ENCODE peak calls at places on chromosome 2, in nine cellular contexts. One of them, this sample, is unnamed.

GRCh38 chr2:38178556-38179419 is 102.8 kb upstream of the CYP1B1 start:
- DNase-seq in kidney glomerular epithelial cell: peak
- DNase-seq in hepatic stellate cell: peak
- DNase-seq in stimulated activated effector memory CD8-positive, alpha-beta T cell treated with anti-CD3 and anti-CD28 coated beads, Interleukin-12 subunit alpha, Interleukin-12 subunit beta, amount 100 ng/mL, for 72 hours: no peak
- DNase-seq in cardiac fibroblast: peak
- DNase-seq in NCI-H1417: no peak
- DNase-seq in C1 segment of cervical spinal cord: no peak
- DNase-seq in anterior cingulate cortex: no peak
- DNase-seq in astrocyte: peak
- DNase-seq in this sample: no peak

GRCh38 chr2:182912518-182912915 is 46.1 kb upstream of the FRZB start:
- DNase-seq in kidney glomerular epithelial cell: no peak
- DNase-seq in hepatic stellate cell: no peak
- DNase-seq in stimulated activated effector memory CD8-positive, alpha-beta T cell treated with anti-CD3 and anti-CD28 coated beads, Interleukin-12 subunit alpha, Interleukin-12 subunit beta, amount 100 ng/mL, for 72 hours: no peak
- DNase-seq in cardiac fibroblast: no peak
- DNase-seq in NCI-H1417: no peak
- DNase-seq in C1 segment of cervical spinal cord: no peak
- DNase-seq in anterior cingulate cortex: no peak
- DNase-seq in astrocyte: no peak
- DNase-seq in this sample: no peak

GRCh38 chr2:219662566-219662965 is 35.1 kb downstream of the SLC4A3 start:
- DNase-seq in kidney glomerular epithelial cell: peak
- DNase-seq in hepatic stellate cell: no peak
- DNase-seq in stimulated activated effector memory CD8-positive, alpha-beta T cell treated with anti-CD3 and anti-CD28 coated beads, Interleukin-12 subunit alpha, Interleukin-12 subunit beta, amount 100 ng/mL, for 72 hours: no peak
- DNase-seq in cardiac fibroblast: no peak
- DNase-seq in NCI-H1417: no peak
- DNase-seq in C1 segment of cervical spinal cord: no peak
- DNase-seq in anterior cingulate cortex: no peak
- DNase-seq in astrocyte: peak
- DNase-seq in this sample: no peak

GRCh38 chr2:121634354-121635307 is 14.6 kb downstream of the CLASP1 start:
- DNase-seq in kidney glomerular epithelial cell: peak
- DNase-seq in hepatic stellate cell: peak
- DNase-seq in stimulated activated effector memory CD8-positive, alpha-beta T cell treated with anti-CD3 and anti-CD28 coated beads, Interleukin-12 subunit alpha, Interleukin-12 subunit beta, amount 100 ng/mL, for 72 hours: no peak
- DNase-seq in cardiac fibroblast: peak
- DNase-seq in NCI-H1417: peak
- DNase-seq in C1 segment of cervical spinal cord: no peak
- DNase-seq in anterior cingulate cortex: no peak
- DNase-seq in astrocyte: peak
- DNase-seq in this sample: no peak

GRCh38 chr2:27494944-27495554 is at the start of gene FNDC4:
- DNase-seq in kidney glomerular epithelial cell: no peak
- DNase-seq in hepatic stellate cell: peak
- DNase-seq in stimulated activated effector memory CD8-positive, alpha-beta T cell treated with anti-CD3 and anti-CD28 coated beads, Interleukin-12 subunit alpha, Interleukin-12 subunit beta, amount 100 ng/mL, for 72 hours: no peak
- DNase-seq in cardiac fibroblast: no peak
- DNase-seq in NCI-H1417: no peak
- DNase-seq in C1 segment of cervical spinal cord: no peak
- DNase-seq in anterior cingulate cortex: no peak
- DNase-seq in astrocyte: no peak
- DNase-seq in this sample: no peak

GRCh38 chr2:8003462-8004075 is 678.3 kb upstream of the ID2 start:
- DNase-seq in kidney glomerular epithelial cell: no peak
- DNase-seq in hepatic stellate cell: peak
- DNase-seq in stimulated activated effector memory CD8-positive, alpha-beta T cell treated with anti-CD3 and anti-CD28 coated beads, Interleukin-12 subunit alpha, Interleukin-12 subunit beta, amount 100 ng/mL, for 72 hours: no peak
- DNase-seq in cardiac fibroblast: peak
- DNase-seq in NCI-H1417: no peak
- DNase-seq in C1 segment of cervical spinal cord: no peak
- DNase-seq in anterior cingulate cortex: no peak
- DNase-seq in astrocyte: peak
- DNase-seq in this sample: no peak

GRCh38 chr2:233021771-233022170 is 8.7 kb upstream of the NGEF start:
- DNase-seq in kidney glomerular epithelial cell: no peak
- DNase-seq in hepatic stellate cell: no peak
- DNase-seq in stimulated activated effector memory CD8-positive, alpha-beta T cell treated with anti-CD3 and anti-CD28 coated beads, Interleukin-12 subunit alpha, Interleukin-12 subunit beta, amount 100 ng/mL, for 72 hours: no peak
- DNase-seq in cardiac fibroblast: peak
- DNase-seq in NCI-H1417: no peak
- DNase-seq in C1 segment of cervical spinal cord: no peak
- DNase-seq in anterior cingulate cortex: no peak
- DNase-seq in astrocyte: peak
- DNase-seq in this sample: no peak

GRCh38 chr2:174776223-174776622 is 12.0 kb upstream of the CHRNA1 start:
- DNase-seq in kidney glomerular epithelial cell: no peak
- DNase-seq in hepatic stellate cell: no peak
- DNase-seq in stimulated activated effector memory CD8-positive, alpha-beta T cell treated with anti-CD3 and anti-CD28 coated beads, Interleukin-12 subunit alpha, Interleukin-12 subunit beta, amount 100 ng/mL, for 72 hours: no peak
- DNase-seq in cardiac fibroblast: no peak
- DNase-seq in NCI-H1417: no peak
- DNase-seq in C1 segment of cervical spinal cord: no peak
- DNase-seq in anterior cingulate cortex: no peak
- DNase-seq in astrocyte: no peak
- DNase-seq in this sample: no peak

GRCh38 chr2:224646242-224646846 is 61.2 kb upstream of the CUL3 start:
- DNase-seq in kidney glomerular epithelial cell: no peak
- DNase-seq in hepatic stellate cell: no peak
- DNase-seq in stimulated activated effector memory CD8-positive, alpha-beta T cell treated with anti-CD3 and anti-CD28 coated beads, Interleukin-12 subunit alpha, Interleukin-12 subunit beta, amount 100 ng/mL, for 72 hours: no peak
- DNase-seq in cardiac fibroblast: peak
- DNase-seq in NCI-H1417: no peak
- DNase-seq in C1 segment of cervical spinal cord: no peak
- DNase-seq in anterior cingulate cortex: no peak
- DNase-seq in astrocyte: no peak
- DNase-seq in this sample: no peak

GRCh38 chr2:10544252-10544651 is 96.1 kb upstream of the ODC1 start:
- DNase-seq in kidney glomerular epithelial cell: no peak
- DNase-seq in hepatic stellate cell: no peak
- DNase-seq in stimulated activated effector memory CD8-positive, alpha-beta T cell treated with anti-CD3 and anti-CD28 coated beads, Interleukin-12 subunit alpha, Interleukin-12 subunit beta, amount 100 ng/mL, for 72 hours: no peak
- DNase-seq in cardiac fibroblast: peak
- DNase-seq in NCI-H1417: no peak
- DNase-seq in C1 segment of cervical spinal cord: no peak
- DNase-seq in anterior cingulate cortex: no peak
- DNase-seq in astrocyte: no peak
- DNase-seq in this sample: no peak

GRCh38 chr2:37663390-37663789 is 8.1 kb downstream of the CDC42EP3 start:
- DNase-seq in kidney glomerular epithelial cell: no peak
- DNase-seq in hepatic stellate cell: no peak
- DNase-seq in stimulated activated effector memory CD8-positive, alpha-beta T cell treated with anti-CD3 and anti-CD28 coated beads, Interleukin-12 subunit alpha, Interleukin-12 subunit beta, amount 100 ng/mL, for 72 hours: no peak
- DNase-seq in cardiac fibroblast: no peak
- DNase-seq in NCI-H1417: no peak
- DNase-seq in C1 segment of cervical spinal cord: no peak
- DNase-seq in anterior cingulate cortex: no peak
- DNase-seq in astrocyte: no peak
- DNase-seq in this sample: no peak

GRCh38 chr2:96145028-96145939 is at the start of gene DUSP2:
- DNase-seq in kidney glomerular epithelial cell: peak
- DNase-seq in hepatic stellate cell: peak
- DNase-seq in stimulated activated effector memory CD8-positive, alpha-beta T cell treated with anti-CD3 and anti-CD28 coated beads, Interleukin-12 subunit alpha, Interleukin-12 subunit beta, amount 100 ng/mL, for 72 hours: peak
- DNase-seq in cardiac fibroblast: peak
- DNase-seq in NCI-H1417: peak
- DNase-seq in C1 segment of cervical spinal cord: peak
- DNase-seq in anterior cingulate cortex: peak
- DNase-seq in astrocyte: peak
- DNase-seq in this sample: peak

GRCh38 chr2:229955663-229956062 is 33.4 kb downstream of the FBXO36 start:
- DNase-seq in kidney glomerular epithelial cell: no peak
- DNase-seq in hepatic stellate cell: no peak
- DNase-seq in stimulated activated effector memory CD8-positive, alpha-beta T cell treated with anti-CD3 and anti-CD28 coated beads, Interleukin-12 subunit alpha, Interleukin-12 subunit beta, amount 100 ng/mL, for 72 hours: no peak
- DNase-seq in cardiac fibroblast: no peak
- DNase-seq in NCI-H1417: no peak
- DNase-seq in C1 segment of cervical spinal cord: no peak
- DNase-seq in anterior cingulate cortex: no peak
- DNase-seq in astrocyte: no peak
- DNase-seq in this sample: no peak

GRCh38 chr2:6949009-6949351 is 31.8 kb downstream of the RNF144A start:
- DNase-seq in kidney glomerular epithelial cell: no peak
- DNase-seq in hepatic stellate cell: no peak
- DNase-seq in stimulated activated effector memory CD8-positive, alpha-beta T cell treated with anti-CD3 and anti-CD28 coated beads, Interleukin-12 subunit alpha, Interleukin-12 subunit beta, amount 100 ng/mL, for 72 hours: no peak
- DNase-seq in cardiac fibroblast: no peak
- DNase-seq in NCI-H1417: no peak
- DNase-seq in C1 segment of cervical spinal cord: no peak
- DNase-seq in anterior cingulate cortex: no peak
- DNase-seq in astrocyte: no peak
- DNase-seq in this sample: no peak

GRCh38 chr2:130729311-130730299 is 735 bp downstream of the GPR148 start:
- DNase-seq in kidney glomerular epithelial cell: no peak
- DNase-seq in hepatic stellate cell: no peak
- DNase-seq in stimulated activated effector memory CD8-positive, alpha-beta T cell treated with anti-CD3 and anti-CD28 coated beads, Interleukin-12 subunit alpha, Interleukin-12 subunit beta, amount 100 ng/mL, for 72 hours: no peak
- DNase-seq in cardiac fibroblast: no peak
- DNase-seq in NCI-H1417: peak
- DNase-seq in C1 segment of cervical spinal cord: no peak
- DNase-seq in anterior cingulate cortex: no peak
- DNase-seq in astrocyte: no peak
- DNase-seq in this sample: no peak

GRCh38 chr2:22355816-22356433 is 1029.1 kb upstream of the KLHL29 start:
- DNase-seq in kidney glomerular epithelial cell: no peak
- DNase-seq in hepatic stellate cell: peak
- DNase-seq in stimulated activated effector memory CD8-positive, alpha-beta T cell treated with anti-CD3 and anti-CD28 coated beads, Interleukin-12 subunit alpha, Interleukin-12 subunit beta, amount 100 ng/mL, for 72 hours: peak
- DNase-seq in cardiac fibroblast: peak
- DNase-seq in NCI-H1417: peak
- DNase-seq in C1 segment of cervical spinal cord: peak
- DNase-seq in anterior cingulate cortex: peak
- DNase-seq in astrocyte: no peak
- DNase-seq in this sample: peak

GRCh38 chr2:42787424-42787787 is 5.0 kb downstream of the HAAO start:
- DNase-seq in kidney glomerular epithelial cell: no peak
- DNase-seq in hepatic stellate cell: no peak
- DNase-seq in stimulated activated effector memory CD8-positive, alpha-beta T cell treated with anti-CD3 and anti-CD28 coated beads, Interleukin-12 subunit alpha, Interleukin-12 subunit beta, amount 100 ng/mL, for 72 hours: no peak
- DNase-seq in cardiac fibroblast: no peak
- DNase-seq in NCI-H1417: no peak
- DNase-seq in C1 segment of cervical spinal cord: no peak
- DNase-seq in anterior cingulate cortex: no peak
- DNase-seq in astrocyte: no peak
- DNase-seq in this sample: no peak

GRCh38 chr2:241949736-241950412 is 80.3 kb downstream of the RTP5 start:
- DNase-seq in kidney glomerular epithelial cell: no peak
- DNase-seq in hepatic stellate cell: no peak
- DNase-seq in stimulated activated effector memory CD8-positive, alpha-beta T cell treated with anti-CD3 and anti-CD28 coated beads, Interleukin-12 subunit alpha, Interleukin-12 subunit beta, amount 100 ng/mL, for 72 hours: no peak
- DNase-seq in cardiac fibroblast: no peak
- DNase-seq in NCI-H1417: no peak
- DNase-seq in C1 segment of cervical spinal cord: no peak
- DNase-seq in anterior cingulate cortex: no peak
- DNase-seq in astrocyte: no peak
- DNase-seq in this sample: no peak

GRCh38 chr2:29394311-29394710 is 279.1 kb downstream of the CLIP4 start:
- DNase-seq in kidney glomerular epithelial cell: no peak
- DNase-seq in hepatic stellate cell: no peak
- DNase-seq in stimulated activated effector memory CD8-positive, alpha-beta T cell treated with anti-CD3 and anti-CD28 coated beads, Interleukin-12 subunit alpha, Interleukin-12 subunit beta, amount 100 ng/mL, for 72 hours: no peak
- DNase-seq in cardiac fibroblast: no peak
- DNase-seq in NCI-H1417: no peak
- DNase-seq in C1 segment of cervical spinal cord: no peak
- DNase-seq in anterior cingulate cortex: no peak
- DNase-seq in astrocyte: no peak
- DNase-seq in this sample: no peak

GRCh38 chr2:238272156-238272555 is 16.3 kb downstream of the PER2 start:
- DNase-seq in kidney glomerular epithelial cell: no peak
- DNase-seq in hepatic stellate cell: no peak
- DNase-seq in stimulated activated effector memory CD8-positive, alpha-beta T cell treated with anti-CD3 and anti-CD28 coated beads, Interleukin-12 subunit alpha, Interleukin-12 subunit beta, amount 100 ng/mL, for 72 hours: no peak
- DNase-seq in cardiac fibroblast: no peak
- DNase-seq in NCI-H1417: no peak
- DNase-seq in C1 segment of cervical spinal cord: no peak
- DNase-seq in anterior cingulate cortex: no peak
- DNase-seq in astrocyte: no peak
- DNase-seq in this sample: no peak

GRCh38 chr2:234288974-234289455 is 207.9 kb downstream of the ARL4C start:
- DNase-seq in kidney glomerular epithelial cell: peak
- DNase-seq in hepatic stellate cell: no peak
- DNase-seq in stimulated activated effector memory CD8-positive, alpha-beta T cell treated with anti-CD3 and anti-CD28 coated beads, Interleukin-12 subunit alpha, Interleukin-12 subunit beta, amount 100 ng/mL, for 72 hours: peak
- DNase-seq in cardiac fibroblast: peak
- DNase-seq in NCI-H1417: peak
- DNase-seq in C1 segment of cervical spinal cord: no peak
- DNase-seq in anterior cingulate cortex: no peak
- DNase-seq in astrocyte: peak
- DNase-seq in this sample: peak

GRCh38 chr2:239405071-239405470 is 4.3 kb upstream of the HDAC4 start:
- DNase-seq in kidney glomerular epithelial cell: no peak
- DNase-seq in hepatic stellate cell: no peak
- DNase-seq in stimulated activated effector memory CD8-positive, alpha-beta T cell treated with anti-CD3 and anti-CD28 coated beads, Interleukin-12 subunit alpha, Interleukin-12 subunit beta, amount 100 ng/mL, for 72 hours: no peak
- DNase-seq in cardiac fibroblast: no peak
- DNase-seq in NCI-H1417: no peak
- DNase-seq in C1 segment of cervical spinal cord: no peak
- DNase-seq in anterior cingulate cortex: no peak
- DNase-seq in astrocyte: no peak
- DNase-seq in this sample: no peak

GRCh38 chr2:180133736-180134135 is 126.6 kb upstream of the CWC22 start:
- DNase-seq in kidney glomerular epithelial cell: no peak
- DNase-seq in hepatic stellate cell: no peak
- DNase-seq in stimulated activated effector memory CD8-positive, alpha-beta T cell treated with anti-CD3 and anti-CD28 coated beads, Interleukin-12 subunit alpha, Interleukin-12 subunit beta, amount 100 ng/mL, for 72 hours: no peak
- DNase-seq in cardiac fibroblast: no peak
- DNase-seq in NCI-H1417: no peak
- DNase-seq in C1 segment of cervical spinal cord: no peak
- DNase-seq in anterior cingulate cortex: no peak
- DNase-seq in astrocyte: no peak
- DNase-seq in this sample: no peak

GRCh38 chr2:73290049-73290839 is 3.1 kb downstream of the EGR4 start:
- DNase-seq in kidney glomerular epithelial cell: peak
- DNase-seq in hepatic stellate cell: no peak
- DNase-seq in stimulated activated effector memory CD8-positive, alpha-beta T cell treated with anti-CD3 and anti-CD28 coated beads, Interleukin-12 subunit alpha, Interleukin-12 subunit beta, amount 100 ng/mL, for 72 hours: peak
- DNase-seq in cardiac fibroblast: peak
- DNase-seq in NCI-H1417: peak
- DNase-seq in C1 segment of cervical spinal cord: no peak
- DNase-seq in anterior cingulate cortex: no peak
- DNase-seq in astrocyte: peak
- DNase-seq in this sample: peak

GRCh38 chr2:10538224-10538894 is 90.2 kb upstream of the ODC1 start:
- DNase-seq in kidney glomerular epithelial cell: peak
- DNase-seq in hepatic stellate cell: peak
- DNase-seq in stimulated activated effector memory CD8-positive, alpha-beta T cell treated with anti-CD3 and anti-CD28 coated beads, Interleukin-12 subunit alpha, Interleukin-12 subunit beta, amount 100 ng/mL, for 72 hours: no peak
- DNase-seq in cardiac fibroblast: peak
- DNase-seq in NCI-H1417: no peak
- DNase-seq in C1 segment of cervical spinal cord: no peak
- DNase-seq in anterior cingulate cortex: no peak
- DNase-seq in astrocyte: peak
- DNase-seq in this sample: no peak

GRCh38 chr2:240413813-240414429 is 21.5 kb upstream of the GPC1 start:
- DNase-seq in kidney glomerular epithelial cell: no peak
- DNase-seq in hepatic stellate cell: no peak
- DNase-seq in stimulated activated effector memory CD8-positive, alpha-beta T cell treated with anti-CD3 and anti-CD28 coated beads, Interleukin-12 subunit alpha, Interleukin-12 subunit beta, amount 100 ng/mL, for 72 hours: no peak
- DNase-seq in cardiac fibroblast: no peak
- DNase-seq in NCI-H1417: no peak
- DNase-seq in C1 segment of cervical spinal cord: no peak
- DNase-seq in anterior cingulate cortex: no peak
- DNase-seq in astrocyte: no peak
- DNase-seq in this sample: no peak

GRCh38 chr2:46198164-46198883 is 98.9 kb upstream of the EPAS1 start:
- DNase-seq in kidney glomerular epithelial cell: no peak
- DNase-seq in hepatic stellate cell: no peak
- DNase-seq in stimulated activated effector memory CD8-positive, alpha-beta T cell treated with anti-CD3 and anti-CD28 coated beads, Interleukin-12 subunit alpha, Interleukin-12 subunit beta, amount 100 ng/mL, for 72 hours: no peak
- DNase-seq in cardiac fibroblast: no peak
- DNase-seq in NCI-H1417: no peak
- DNase-seq in C1 segment of cervical spinal cord: no peak
- DNase-seq in anterior cingulate cortex: no peak
- DNase-seq in astrocyte: no peak
- DNase-seq in this sample: no peak

GRCh38 chr2:63801455-63801854 is 40.2 kb upstream of the UGP2 start:
- DNase-seq in kidney glomerular epithelial cell: no peak
- DNase-seq in hepatic stellate cell: no peak
- DNase-seq in stimulated activated effector memory CD8-positive, alpha-beta T cell treated with anti-CD3 and anti-CD28 coated beads, Interleukin-12 subunit alpha, Interleukin-12 subunit beta, amount 100 ng/mL, for 72 hours: no peak
- DNase-seq in cardiac fibroblast: no peak
- DNase-seq in NCI-H1417: no peak
- DNase-seq in C1 segment of cervical spinal cord: no peak
- DNase-seq in anterior cingulate cortex: no peak
- DNase-seq in astrocyte: no peak
- DNase-seq in this sample: no peak

GRCh38 chr2:174485763-174486613 is 841 bp downstream of the GPR155 start:
- DNase-seq in kidney glomerular epithelial cell: peak
- DNase-seq in hepatic stellate cell: no peak
- DNase-seq in stimulated activated effector memory CD8-positive, alpha-beta T cell treated with anti-CD3 and anti-CD28 coated beads, Interleukin-12 subunit alpha, Interleukin-12 subunit beta, amount 100 ng/mL, for 72 hours: peak
- DNase-seq in cardiac fibroblast: peak
- DNase-seq in NCI-H1417: no peak
- DNase-seq in C1 segment of cervical spinal cord: peak
- DNase-seq in anterior cingulate cortex: no peak
- DNase-seq in astrocyte: peak
- DNase-seq in this sample: peak

GRCh38 chr2:70123051-70123828 is 36.0 kb downstream of the PCBP1 start:
- DNase-seq in kidney glomerular epithelial cell: no peak
- DNase-seq in hepatic stellate cell: no peak
- DNase-seq in stimulated activated effector memory CD8-positive, alpha-beta T cell treated with anti-CD3 and anti-CD28 coated beads, Interleukin-12 subunit alpha, Interleukin-12 subunit beta, amount 100 ng/mL, for 72 hours: no peak
- DNase-seq in cardiac fibroblast: peak
- DNase-seq in NCI-H1417: peak
- DNase-seq in C1 segment of cervical spinal cord: no peak
- DNase-seq in anterior cingulate cortex: no peak
- DNase-seq in astrocyte: peak
- DNase-seq in this sample: peak

GRCh38 chr2:33210626-33211025 is 263.9 kb downstream of the LTBP1 start:
- DNase-seq in kidney glomerular epithelial cell: peak
- DNase-seq in hepatic stellate cell: peak
- DNase-seq in stimulated activated effector memory CD8-positive, alpha-beta T cell treated with anti-CD3 and anti-CD28 coated beads, Interleukin-12 subunit alpha, Interleukin-12 subunit beta, amount 100 ng/mL, for 72 hours: no peak
- DNase-seq in cardiac fibroblast: peak
- DNase-seq in NCI-H1417: no peak
- DNase-seq in C1 segment of cervical spinal cord: no peak
- DNase-seq in anterior cingulate cortex: no peak
- DNase-seq in astrocyte: peak
- DNase-seq in this sample: no peak

This sample was measured in body of pancreas.